ENCODE peak calls at places on chromosomes 6 and 20, in eight cellular contexts. Y is SW480, W is EL, D is activated gamma-delta T cell, N is NCI-H2029 treated with DMSO at 0.1 percent for 48 hours, V is neural progenitor cell, K is brain microvascular endothelial cell, E is colonic mucosa. Q is an unnamed sample.

GRCh38 chr6:133132092-133132491 is 109.1 kb upstream of the EYA4 start:
- DNase-seq in K (no peak), V (no peak), N (no peak), E (no peak), Y (no peak), W (no peak), D (no peak), Q (no peak)

GRCh38 chr6:4607026-4607704 is 169.0 kb upstream of the CDYL start:
- DNase-seq in N (peak; percentile 64), K (peak; percentile 20), D (no peak), V (no peak), E (peak; percentile 47), Y (peak; percentile 68), W (peak; percentile 91), Q (peak; percentile 73)

GRCh38 chr20:57660510-57661199 is 40.4 kb upstream of the ZBP1 start:
- DNase-seq in V (no peak), W (no peak), Y (no peak), N (no peak), D (no peak), K (no peak), E (no peak), Q (no peak)

GRCh38 chr6:43368517-43369160 is 808 bp downstream of the ZNF318 start:
- DNase-seq in N (no peak), W (peak; percentile 54), Y (peak; percentile 19), D (no peak), E (peak; percentile 49), K (peak; percentile 22), V (peak; percentile 89), Q (peak; percentile 39)

GRCh38 chr20:44642203-44643153 is 9.0 kb downstream of the ADA start:
- DNase-seq in W (peak; percentile 92), Y (peak; percentile 77), V (peak; percentile 29), N (peak; percentile 87), E (peak; percentile 73), K (peak; percentile 86), D (no peak), Q (peak; percentile 79)

GRCh38 chr20:37414133-37414532 is 68.2 kb downstream of the SRC start:
- DNase-seq in W (no peak), K (no peak), N (no peak), E (no peak), Y (no peak), V (peak; percentile 57), D (no peak), Q (no peak)

GRCh38 chr20:2133318-2134183 is 31.9 kb downstream of the STK35 start:
- DNase-seq in K (peak; percentile 46), E (no peak), V (peak; percentile 54), D (no peak), N (no peak), W (peak; percentile 67), Y (no peak), Q (peak; percentile 92)

GRCh38 chr6:44166591-44167184 is 8.1 kb downstream of the CAPN11 start:
- DNase-seq in W (peak; percentile 20), V (peak; percentile 31), D (no peak), N (no peak), K (no peak), E (no peak), Y (no peak), Q (no peak)

GRCh38 chr6:156787569-156788492 is 10.7 kb downstream of the ARID1B start:
- DNase-seq in Y (no peak), D (no peak), N (no peak), W (no peak), E (no peak), V (peak; percentile 16), K (no peak), Q (no peak)

GRCh38 chr6:3385660-3386151 is 71.1 kb downstream of the SLC22A23 start:
- DNase-seq in V (no peak), K (no peak), W (no peak), N (no peak), D (no peak), E (no peak), Y (peak; percentile 77), Q (no peak)

GRCh38 chr6:52422156-52422555 is 2.0 kb downstream of the EFHC1 start:
- DNase-seq in E (no peak), Y (no peak), N (no peak), D (no peak), K (no peak), V (no peak), W (no peak), Q (no peak)

GRCh38 chr6:2793491-2794151 is 28.4 kb downstream of the WRNIP1 start:
- DNase-seq in W (no peak), D (no peak), V (no peak), N (no peak), Y (no peak), K (no peak), E (no peak), Q (no peak)

GRCh38 chr6:31586596-31586995 is 519 bp downstream of the LST1 start:
- DNase-seq in D (no peak), Y (no peak), V (no peak), N (no peak), E (no peak), K (no peak), W (no peak), Q (no peak)